ENCODE peak calls at places on chromosomes 6 and 20, in ten cellular contexts. L, Z, J, W, F, E, Y, B, U and C are unnamed samples.

GRCh38 chr6:148223424-148223842 is 119.2 kb upstream of the SASH1 start:
- DNase-seq in L (no peak), Z (no peak), J (no peak), W (no peak), F (peak), E (no peak), Y (no peak), B (peak), U (peak), C (no peak)

GRCh38 chr6:158654960-158655485 is 5.2 kb downstream of the SYTL3 start:
- DNase-seq in L (no peak), Z (no peak), J (no peak), W (no peak), F (peak), E (no peak), Y (no peak), B (no peak), U (peak), C (peak)

GRCh38 chr6:87155920-87156600 is 695 bp downstream of the ZNF292 start:
- DNase-seq in L (peak), Z (no peak), J (peak), W (no peak), F (peak), E (peak), Y (peak), B (peak), U (peak), C (peak)

GRCh38 chr6:113732384-113732966 is 124.7 kb upstream of the MARCKS start:
- DNase-seq in L (no peak), Z (no peak), J (no peak), W (no peak), F (peak), E (no peak), Y (no peak), B (no peak), U (no peak), C (no peak)

GRCh38 chr6:121479486-121480098 is 44.1 kb downstream of the GJA1 start:
- DNase-seq in L (no peak), Z (no peak), J (no peak), W (no peak), F (no peak), E (no peak), Y (no peak), B (no peak), U (no peak), C (no peak)

GRCh38 chr6:105121981-105122380 is 57.8 kb downstream of the POPDC3 start:
- DNase-seq in L (no peak), Z (no peak), J (no peak), W (no peak), F (no peak), E (no peak), Y (no peak), B (no peak), U (no peak), C (no peak)

GRCh38 chr6:15426926-15427325 is 181.1 kb downstream of the JARID2 start:
- DNase-seq in L (no peak), Z (no peak), J (no peak), W (no peak), F (no peak), E (no peak), Y (no peak), B (no peak), U (no peak), C (no peak)

GRCh38 chr6:126748141-126748540 is 370.3 kb upstream of the RSPO3 start:
- DNase-seq in L (no peak), Z (no peak), J (no peak), W (no peak), F (peak), E (no peak), Y (no peak), B (no peak), U (no peak), C (no peak)

GRCh38 chr20:46523696-46524328 is 10.5 kb upstream of the ZNF334 start:
- DNase-seq in L (no peak), Z (no peak), J (no peak), W (no peak), F (peak), E (no peak), Y (no peak), B (peak), U (no peak), C (no peak)

GRCh38 chr6:82778985-82779384 is 286.7 kb downstream of the UBE3D start:
- DNase-seq in L (no peak), Z (no peak), J (no peak), W (no peak), F (no peak), E (no peak), Y (no peak), B (no peak), U (no peak), C (no peak)

GRCh38 chr20:16803965-16804792 is 56.0 kb downstream of the OTOR start:
- DNase-seq in L (peak), Z (no peak), J (no peak), W (no peak), F (peak), E (no peak), Y (no peak), B (peak), U (no peak), C (peak)

GRCh38 chr6:93210908-93211307 is 208.5 kb downstream of the EPHA7 start:
- DNase-seq in L (no peak), Z (no peak), J (no peak), W (no peak), F (no peak), E (no peak), Y (no peak), B (no peak), U (no peak), C (no peak)